ENCODE peak calls at places on chromosome 13, in six cellular contexts. Y, H, D, N, I and J are unnamed samples.

GRCh38 chr13:47190696-47191095 is 293.8 kb upstream of the HTR2A start:
- DNase-seq in Y (no peak), H (no peak), D (no peak), N (no peak), I (no peak), J (no peak)

GRCh38 chr13:79663977-79664636 is 183.2 kb downstream of the NDFIP2 start:
- DNase-seq in Y (no peak), H (no peak), D (no peak), N (no peak), I (no peak), J (no peak)

GRCh38 chr13:48491423-48492122 is 41.3 kb downstream of the RCBTB2 start:
- DNase-seq in Y (no peak), H (no peak), D (no peak), N (no peak), I (no peak), J (no peak)

GRCh38 chr13:71672527-71672926 is 194.5 kb downstream of the DACH1 start:
- DNase-seq in Y (no peak), H (no peak), D (no peak), N (no peak), I (no peak), J (no peak)

GRCh38 chr13:27465611-27466010 is 15.2 kb upstream of the MTIF3 start:
- DNase-seq in Y (no peak), H (no peak), D (no peak), N (no peak), I (no peak), J (no peak)

GRCh38 chr13:43133792-43134191 is 110.4 kb downstream of the DNAJC15 start:
- DNase-seq in Y (no peak), H (no peak), D (no peak), N (no peak), I (no peak), J (no peak)

GRCh38 chr13:21478881-21479808 is 20.0 kb upstream of the ZDHHC20 start:
- DNase-seq in Y (peak), H (peak), D (no peak), N (peak), I (peak), J (no peak)

GRCh38 chr13:60369242-60369641 is 27.8 kb upstream of the TDRD3 start:
- DNase-seq in Y (no peak), H (no peak), D (no peak), N (no peak), I (no peak), J (no peak)

GRCh38 chr13:73722120-73722519 is 412.1 kb downstream of the KLF12 start:
- DNase-seq in Y (no peak), H (no peak), D (no peak), N (no peak), I (peak), J (no peak)

GRCh38 chr13:28531195-28531955 is 36.4 kb upstream of the FLT1 start:
- DNase-seq in Y (no peak), H (peak), D (no peak), N (no peak), I (no peak), J (no peak)

GRCh38 chr13:22801402-22802003 is 379.3 kb upstream of the SGCG start:
- DNase-seq in Y (no peak), H (no peak), D (no peak), N (no peak), I (no peak), J (no peak)

GRCh38 chr13:49956131-49956530 is 20.0 kb upstream of the SPRYD7 start:
- DNase-seq in Y (no peak), H (no peak), D (no peak), N (no peak), I (no peak), J (no peak)

GRCh38 chr13:44368599-44369368 is 4.8 kb upstream of the SERP2 start:
- DNase-seq in Y (no peak), H (no peak), D (no peak), N (no peak), I (no peak), J (no peak)

GRCh38 chr13:49549289-49549688 is 36.1 kb downstream of the RCBTB1 start:
- DNase-seq in Y (peak), H (no peak), D (no peak), N (no peak), I (no peak), J (no peak)

GRCh38 chr13:102856603-102857002 is 10.8 kb downstream of the ERCC5 start:
- DNase-seq in Y (no peak), H (peak), D (no peak), N (no peak), I (no peak), J (no peak)

GRCh38 chr13:34513526-34513925 is 428.5 kb upstream of the NBEA start:
- DNase-seq in Y (no peak), H (no peak), D (no peak), N (no peak), I (no peak), J (no peak)

GRCh38 chr13:26025771-26026170 is 26.0 kb downstream of the SHISA2 start:
- DNase-seq in Y (no peak), H (no peak), D (no peak), N (no peak), I (no peak), J (no peak)

GRCh38 chr13:60351326-60351725 is 45.7 kb upstream of the TDRD3 start:
- DNase-seq in Y (no peak), H (no peak), D (no peak), N (no peak), I (no peak), J (no peak)

DNA sequence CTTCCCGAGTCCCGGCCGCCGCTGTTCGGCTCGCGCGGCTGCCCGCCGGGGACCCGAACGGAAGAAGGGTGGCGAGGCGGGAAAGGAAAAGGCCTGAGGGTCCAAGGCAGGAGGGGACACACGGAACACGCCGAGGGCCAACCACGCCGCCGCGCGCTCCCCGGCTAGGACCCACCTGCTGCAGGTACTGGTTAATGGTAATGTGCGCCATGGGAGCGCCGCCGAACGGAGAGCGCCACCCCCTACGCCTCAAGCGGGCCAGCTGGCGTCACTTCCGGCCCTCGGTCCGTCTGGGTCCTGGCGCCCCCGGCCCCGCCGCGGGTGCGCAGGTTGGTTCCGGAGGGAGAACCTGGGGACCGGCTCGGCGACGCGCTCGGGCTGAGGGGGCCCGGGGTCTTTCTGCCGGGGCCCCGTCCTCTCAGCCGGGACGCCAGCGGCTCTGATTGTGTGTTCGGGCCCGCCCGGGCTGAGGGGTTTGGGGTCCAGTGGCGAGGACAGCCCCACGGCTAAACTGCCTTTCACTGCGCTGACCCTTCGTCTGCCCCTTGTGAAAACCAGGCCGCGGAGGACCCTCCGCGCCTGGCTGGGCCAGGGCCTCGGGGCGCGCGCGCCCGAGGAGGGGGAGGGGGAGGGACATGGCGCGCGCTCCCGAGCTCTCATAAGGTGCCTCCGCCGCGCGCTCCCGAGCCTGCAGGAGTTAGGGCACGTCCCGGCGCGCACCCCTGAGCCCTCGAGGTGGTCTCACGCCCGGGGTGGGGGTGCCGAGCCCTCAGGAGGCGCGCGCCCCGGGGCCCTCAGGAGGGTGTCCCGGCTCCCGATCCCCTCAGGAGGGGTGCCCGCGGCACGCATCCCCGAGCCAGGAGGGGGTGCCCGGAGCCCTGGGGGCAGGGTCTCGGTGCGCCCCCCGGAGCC is at the start of gene PCID2:
- DNase-seq in Y (peak), H (peak), D (peak), N (peak), I (peak), J (peak)
- TF ChIP-seq POLR2A in Y (peak), H (peak), D (peak), N (no peak), I (peak), J (peak)

DNA sequence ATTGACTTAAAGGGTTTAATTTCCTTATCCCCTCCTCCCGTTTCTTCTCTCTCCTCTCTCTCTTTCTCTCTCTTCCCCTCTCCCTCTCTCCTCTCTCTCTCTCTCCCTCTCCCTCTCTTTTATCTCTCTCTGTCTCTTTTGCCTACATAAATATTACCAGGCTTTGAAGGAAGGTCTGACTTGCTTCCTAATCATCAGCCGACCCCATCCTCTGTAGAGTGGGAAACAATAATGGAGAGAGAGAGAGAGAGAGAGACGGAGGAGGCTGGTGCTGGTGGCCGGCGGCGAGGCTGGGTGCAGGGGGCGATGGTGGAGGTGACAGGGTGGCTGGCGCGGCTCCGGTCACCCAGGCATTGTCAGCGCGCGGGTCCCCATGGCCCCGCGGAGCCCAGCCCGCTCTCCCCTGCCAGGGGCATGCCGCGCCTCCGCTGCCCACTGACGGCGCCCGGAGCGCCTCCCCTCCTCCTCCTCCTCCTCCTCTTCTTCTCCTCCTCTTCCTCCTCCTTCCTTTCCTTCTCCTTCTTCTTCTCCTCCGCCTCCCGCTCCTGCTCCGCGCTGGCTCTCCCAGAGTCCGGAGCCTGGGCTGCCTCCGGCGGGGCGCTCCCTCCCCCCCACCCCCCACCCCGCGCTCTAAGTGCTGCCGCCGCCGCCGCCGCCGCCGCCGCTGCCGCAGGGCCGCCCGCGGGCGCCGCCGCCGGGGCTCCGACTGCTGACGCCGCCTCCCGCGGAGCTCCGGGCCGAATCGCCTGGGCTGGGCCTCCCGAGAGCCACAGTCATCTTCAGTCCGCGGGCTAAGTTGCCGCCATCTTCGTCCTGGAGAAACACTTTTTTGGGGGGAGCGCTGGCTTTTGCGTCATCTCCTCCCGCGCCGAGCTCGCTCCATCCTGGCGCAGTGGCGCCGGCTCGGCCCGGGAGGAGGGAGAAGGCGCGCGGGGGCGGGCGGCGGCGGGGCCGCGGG is 348.4 kb downstream of the LIG4 start:
- DNase-seq in Y (peak), H (no peak), D (no peak), N (no peak), I (no peak), J (no peak)
- H3K4me3 ChIP-seq in Y (no peak), H (no peak), D (peak), N (no peak), I (no peak), J (peak)

GRCh38 chr13:76879876-76880270 is 6.3 kb downstream of the KCTD12 start:
- DNase-seq in Y (no peak), H (no peak), D (no peak), N (no peak), I (no peak), J (no peak)

GRCh38 chr13:76882431-76882830 is 3.8 kb downstream of the KCTD12 start:
- DNase-seq in Y (no peak), H (no peak), D (no peak), N (peak), I (no peak), J (no peak)

GRCh38 chr13:76878043-76878442 is 8.2 kb downstream of the KCTD12 start:
- DNase-seq in Y (no peak), H (no peak), D (no peak), N (no peak), I (no peak), J (no peak)

GRCh38 chr13:76875256-76875655 is 10.9 kb downstream of the KCTD12 start:
- DNase-seq in Y (no peak), H (no peak), D (no peak), N (no peak), I (no peak), J (no peak)

DNA sequence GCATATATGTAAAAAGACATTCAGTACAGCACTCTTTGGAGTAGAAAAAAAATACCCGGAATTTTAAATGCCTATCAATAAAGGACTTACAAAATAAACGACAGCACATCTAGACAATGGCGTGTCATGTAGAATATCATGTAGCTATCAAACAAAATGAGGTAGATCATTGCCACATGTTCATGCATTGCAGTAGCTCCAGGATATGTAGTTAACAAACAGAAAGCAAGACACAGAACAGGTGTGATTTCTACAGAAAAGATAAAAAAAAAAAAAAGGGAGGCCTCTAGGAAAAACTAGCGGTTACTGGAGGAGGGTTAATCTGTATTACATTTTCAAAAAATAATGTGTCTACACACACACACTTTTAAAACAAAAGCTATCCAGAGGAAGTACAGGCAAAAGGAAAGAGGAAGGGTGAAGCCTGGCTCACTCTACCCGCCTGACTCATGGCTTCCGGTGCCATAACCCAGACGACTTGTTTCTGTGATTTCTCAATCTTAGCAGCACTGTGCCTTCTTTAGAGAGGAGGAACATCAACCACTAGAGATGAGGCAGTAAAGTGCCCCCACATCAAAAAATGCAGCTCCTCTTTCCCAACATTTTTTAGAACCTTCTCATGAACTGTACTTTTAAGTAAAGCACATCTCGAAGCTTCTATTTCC is 6.9 kb downstream of the KCTD12 start:
- DNase-seq in Y (peak), H (peak), D (no peak), N (peak), I (no peak), J (no peak)
- TF ChIP-seq POLR2A in Y (peak), H (peak), D (no peak), N (no peak), I (no peak), J (no peak)

GRCh38 chr13:109272595-109273325 is 513.6 kb downstream of the IRS2 start:
- DNase-seq in Y (no peak), H (no peak), D (no peak), N (no peak), I (no peak), J (no peak)

GRCh38 chr13:109271991-109272454 is 514.4 kb downstream of the IRS2 start:
- DNase-seq in Y (no peak), H (no peak), D (no peak), N (no peak), I (peak), J (no peak)

GRCh38 chr13:109271061-109271460 is 515.3 kb downstream of the IRS2 start:
- DNase-seq in Y (no peak), H (no peak), D (no peak), N (no peak), I (no peak), J (no peak)

GRCh38 chr13:109273326-109273751 is 513.0 kb downstream of the IRS2 start:
- DNase-seq in Y (no peak), H (no peak), D (no peak), N (no peak), I (no peak), J (no peak)

GRCh38 chr13:109271555-109271954 is 514.8 kb downstream of the IRS2 start:
- DNase-seq in Y (no peak), H (no peak), D (no peak), N (no peak), I (no peak), J (no peak)
- H3K4me3 ChIP-seq in Y (no peak), H (no peak), D (no peak), N (no peak), I (no peak), J (no peak)

DNA sequence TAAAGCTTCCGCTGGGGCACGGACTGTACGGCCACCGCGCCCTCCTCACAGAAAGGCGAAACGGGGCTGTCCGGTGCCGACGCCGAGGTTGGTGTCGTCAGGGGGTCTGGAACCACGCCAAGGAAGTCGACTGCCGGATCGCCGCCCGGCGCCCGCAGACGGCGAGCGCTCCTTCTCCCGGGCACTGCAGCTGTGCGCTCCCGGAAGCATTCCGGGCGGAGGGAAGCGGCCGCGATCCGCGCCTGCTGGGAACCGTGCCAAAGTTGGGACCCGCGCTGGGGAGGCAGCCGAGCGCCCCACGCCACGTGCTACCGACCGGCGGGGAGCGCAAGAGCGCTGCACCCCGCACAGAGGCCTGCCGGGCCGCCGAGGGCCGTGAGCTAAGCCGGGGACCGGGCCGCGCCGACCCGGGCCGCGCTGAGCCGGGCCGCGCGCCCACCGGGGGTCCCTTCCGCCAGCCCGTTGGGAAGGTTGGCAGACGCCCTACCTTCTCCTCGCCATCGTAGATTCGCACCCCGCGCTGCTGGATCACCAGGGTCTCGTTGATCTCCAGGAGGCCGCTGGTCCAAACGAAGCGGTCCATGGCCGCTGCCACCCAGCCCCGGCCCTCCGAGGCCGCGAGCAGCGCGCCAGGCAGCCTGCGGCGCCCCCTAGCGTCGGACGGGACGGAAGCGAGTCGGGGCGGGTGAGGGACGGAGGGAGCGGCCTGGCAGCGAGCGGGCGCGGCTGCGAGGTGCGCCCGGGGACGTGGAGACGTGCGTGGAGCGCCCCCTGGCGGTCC is at the start of gene VPS36:
- DNase-seq in Y (peak), H (peak), D (peak), N (peak), I (peak), J (peak)
- TF ChIP-seq POLR2A in Y (peak), H (peak), D (peak), N (peak), I (no peak), J (peak)